ENCODE peak calls at places on chromosome 10, in four cellular contexts. One of them, this sample, is unnamed.

GRCh38 chr10:133056651-133057178 is 31.0 kb upstream of the ADGRA1 start:
- DNase-seq in GM20000: no peak
- DNase-seq in stimulated activated CD8-positive, alpha-beta memory T cell treated with anti-CD3 and anti-CD28 coated beads, Interleukin-4, amount 100 ng/mL, for 24 hours: no peak
- DNase-seq in cardiac muscle cell: no peak
- DNase-seq in this sample: no peak

GRCh38 chr10:62850646-62851045 is 34.5 kb upstream of the EGR2 start:
- DNase-seq in GM20000: no peak
- DNase-seq in stimulated activated CD8-positive, alpha-beta memory T cell treated with anti-CD3 and anti-CD28 coated beads, Interleukin-4, amount 100 ng/mL, for 24 hours: no peak
- DNase-seq in cardiac muscle cell: no peak
- DNase-seq in this sample: no peak

GRCh38 chr10:60801538-60801937 is 23.3 kb downstream of the CDK1 start:
- DNase-seq in GM20000: no peak
- DNase-seq in stimulated activated CD8-positive, alpha-beta memory T cell treated with anti-CD3 and anti-CD28 coated beads, Interleukin-4, amount 100 ng/mL, for 24 hours: no peak
- DNase-seq in cardiac muscle cell: peak; percentile 42
- DNase-seq in this sample: no peak

GRCh38 chr10:58781873-58782488 is 269.3 kb downstream of the BICC1 start:
- DNase-seq in GM20000: peak; percentile 29
- DNase-seq in stimulated activated CD8-positive, alpha-beta memory T cell treated with anti-CD3 and anti-CD28 coated beads, Interleukin-4, amount 100 ng/mL, for 24 hours: no peak
- DNase-seq in cardiac muscle cell: peak; percentile 63
- DNase-seq in this sample: peak; percentile 59

GRCh38 chr10:77392236-77392721 is 245.3 kb downstream of the KCNMA1 start:
- DNase-seq in GM20000: no peak
- DNase-seq in stimulated activated CD8-positive, alpha-beta memory T cell treated with anti-CD3 and anti-CD28 coated beads, Interleukin-4, amount 100 ng/mL, for 24 hours: no peak
- DNase-seq in cardiac muscle cell: peak; percentile 61
- DNase-seq in this sample: no peak

GRCh38 chr10:80599424-80599847 is 61.7 kb downstream of the SH2D4B start:
- DNase-seq in GM20000: peak; percentile 81
- DNase-seq in stimulated activated CD8-positive, alpha-beta memory T cell treated with anti-CD3 and anti-CD28 coated beads, Interleukin-4, amount 100 ng/mL, for 24 hours: no peak
- DNase-seq in cardiac muscle cell: peak; percentile 76
- DNase-seq in this sample: peak; percentile 39

GRCh38 chr10:77463967-77464745 is 173.5 kb downstream of the KCNMA1 start:
- DNase-seq in GM20000: no peak
- DNase-seq in stimulated activated CD8-positive, alpha-beta memory T cell treated with anti-CD3 and anti-CD28 coated beads, Interleukin-4, amount 100 ng/mL, for 24 hours: no peak
- DNase-seq in cardiac muscle cell: peak; percentile 11
- DNase-seq in this sample: no peak

GRCh38 chr10:64394744-64395143 is 873.5 kb downstream of the REEP3 start:
- DNase-seq in GM20000: no peak
- DNase-seq in stimulated activated CD8-positive, alpha-beta memory T cell treated with anti-CD3 and anti-CD28 coated beads, Interleukin-4, amount 100 ng/mL, for 24 hours: no peak
- DNase-seq in cardiac muscle cell: peak; percentile 55
- DNase-seq in this sample: no peak

GRCh38 chr10:5814110-5815107 is 1.2 kb upstream of the GDI2 start:
- DNase-seq in GM20000: no peak
- DNase-seq in stimulated activated CD8-positive, alpha-beta memory T cell treated with anti-CD3 and anti-CD28 coated beads, Interleukin-4, amount 100 ng/mL, for 24 hours: no peak
- DNase-seq in cardiac muscle cell: peak; percentile 31
- DNase-seq in this sample: peak; percentile 6

GRCh38 chr10:91296471-91296870 is 76.0 kb downstream of the PCGF5 start:
- DNase-seq in GM20000: no peak
- DNase-seq in stimulated activated CD8-positive, alpha-beta memory T cell treated with anti-CD3 and anti-CD28 coated beads, Interleukin-4, amount 100 ng/mL, for 24 hours: no peak
- DNase-seq in cardiac muscle cell: peak; percentile 40
- DNase-seq in this sample: no peak

GRCh38 chr10:36647540-36647939 is 477.9 kb upstream of the ANKRD30A start:
- DNase-seq in GM20000: no peak
- DNase-seq in stimulated activated CD8-positive, alpha-beta memory T cell treated with anti-CD3 and anti-CD28 coated beads, Interleukin-4, amount 100 ng/mL, for 24 hours: no peak
- DNase-seq in cardiac muscle cell: no peak
- DNase-seq in this sample: no peak

GRCh38 chr10:10330481-10330880 is 687.2 kb upstream of the CELF2 start:
- DNase-seq in GM20000: no peak
- DNase-seq in stimulated activated CD8-positive, alpha-beta memory T cell treated with anti-CD3 and anti-CD28 coated beads, Interleukin-4, amount 100 ng/mL, for 24 hours: no peak
- DNase-seq in cardiac muscle cell: peak; percentile 70
- DNase-seq in this sample: peak; percentile 8